ENCODE peak calls at places on chromosomes 1 and 21, in eight cellular contexts. E is posterior cingulate gyrus; T is stimulated activated CD8-positive, alpha-beta memory T cell treated with anti-CD3 and anti-CD28 coated beads, Interleukin-12 subunit alpha, Interleukin-12 subunit beta, amount 100 ng/mL, for 1 hour; O is stimulated activated naive B cell treated with anti-CD40 and anti-IgM and Interleukin-4, amounts not matched to agents 10 μg/mL and 1 μg/mL and 100 μg/mL, for 72 hours; L is B cell; S is CD8-positive, alpha-beta T cell; B is NAMALWA; H is NCI-H2081. Y is an unnamed sample.

GRCh38 chr21:45403825-45404725 is 890 bp upstream of the COL18A1 start:
- DNase-seq in E (peak), T (no peak), O (no peak), L (no peak), S (no peak), B (no peak), H (no peak), Y (no peak)

GRCh38 chr1:159089184-159089791 is 12.7 kb upstream of the AIM2 start:
- DNase-seq in E (no peak), T (no peak), O (no peak), L (no peak), S (no peak), B (peak), H (no peak), Y (no peak)

GRCh38 chr1:235342471-235342870 is 14.1 kb downstream of the GGPS1 start:
- DNase-seq in E (no peak), T (no peak), O (no peak), L (no peak), S (no peak), B (no peak), H (no peak), Y (no peak)

GRCh38 chr1:13968361-13968760 is 268.4 kb downstream of the PRDM2 start:
- DNase-seq in E (no peak), T (no peak), O (no peak), L (no peak), S (no peak), B (no peak), H (no peak), Y (no peak)

GRCh38 chr1:28035420-28035819 is 53.0 kb downstream of the EYA3 start:
- DNase-seq in E (no peak), T (no peak), O (no peak), L (no peak), S (no peak), B (no peak), H (no peak), Y (no peak)

GRCh38 chr21:42527489-42528158 is 14.0 kb downstream of the SLC37A1 start:
- DNase-seq in E (no peak), T (no peak), O (no peak), L (peak), S (peak), B (peak), H (no peak), Y (no peak)

GRCh38 chr1:85224734-85225623 is 24.2 kb upstream of the SYDE2 start:
- DNase-seq in E (no peak), T (no peak), O (no peak), L (no peak), S (no peak), B (no peak), H (no peak), Y (no peak)

GRCh38 chr1:95506736-95507404 is 272.9 kb downstream of the RWDD3 start:
- DNase-seq in E (no peak), T (no peak), O (no peak), L (no peak), S (no peak), B (no peak), H (no peak), Y (no peak)

GRCh38 chr1:155077346-155077745 is 1.3 kb upstream of the EFNA3 start:
- DNase-seq in E (peak), T (no peak), O (no peak), L (no peak), S (no peak), B (no peak), H (no peak), Y (no peak)

GRCh38 chr1:222736972-222737371 is at the start of gene FAM177B:
- DNase-seq in E (no peak), T (no peak), O (no peak), L (no peak), S (no peak), B (no peak), H (no peak), Y (no peak)

GRCh38 chr1:205582471-205583291 is 49.1 kb downstream of the ELK4 start:
- DNase-seq in E (peak), T (no peak), O (no peak), L (no peak), S (no peak), B (no peak), H (peak), Y (no peak)

GRCh38 chr1:145995964-145996432 is 381 bp downstream of the TXNIP start:
- DNase-seq in E (no peak), T (no peak), O (no peak), L (no peak), S (no peak), B (peak), H (no peak), Y (no peak)

GRCh38 chr21:42524341-42525227 is 10.9 kb downstream of the SLC37A1 start:
- DNase-seq in E (no peak), T (no peak), O (peak), L (peak), S (peak), B (peak), H (peak), Y (no peak)

GRCh38 chr1:119617751-119618691 is 30.0 kb downstream of the ZNF697 start:
- DNase-seq in E (peak), T (no peak), O (no peak), L (no peak), S (no peak), B (no peak), H (peak), Y (no peak)

GRCh38 chr1:31434979-31435378 is 22.0 kb downstream of the SERINC2 start:
- DNase-seq in E (peak), T (no peak), O (no peak), L (no peak), S (no peak), B (no peak), H (no peak), Y (no peak)

GRCh38 chr1:63617450-63617849 is 24.2 kb downstream of the PGM1 start:
- DNase-seq in E (no peak), T (no peak), O (no peak), L (no peak), S (no peak), B (no peak), H (no peak), Y (no peak)

GRCh38 chr1:208437416-208437815 is 193.2 kb upstream of the PLXNA2 start:
- DNase-seq in E (no peak), T (no peak), O (no peak), L (no peak), S (no peak), B (no peak), H (no peak), Y (no peak)

GRCh38 chr21:42125571-42126544 is 54.7 kb downstream of the UMODL1 start:
- DNase-seq in E (peak), T (no peak), O (no peak), L (no peak), S (no peak), B (no peak), H (no peak), Y (no peak)

GRCh38 chr1:244349103-244349531 is 102.6 kb downstream of the ADSS2 start:
- DNase-seq in E (no peak), T (no peak), O (no peak), L (no peak), S (no peak), B (no peak), H (no peak), Y (no peak)

GRCh38 chr1:55225228-55225627 is 10.1 kb upstream of the USP24 start:
- DNase-seq in E (no peak), T (no peak), O (no peak), L (no peak), S (no peak), B (no peak), H (no peak), Y (no peak)

GRCh38 chr1:106290805-106291537 is 765.5 kb upstream of the PRMT6 start:
- DNase-seq in E (peak), T (no peak), O (no peak), L (no peak), S (no peak), B (no peak), H (no peak), Y (peak)

GRCh38 chr1:221687731-221688487 is 54.0 kb downstream of the DUSP10 start:
- DNase-seq in E (peak), T (no peak), O (no peak), L (no peak), S (no peak), B (no peak), H (no peak), Y (no peak)

GRCh38 chr1:9362488-9362887 is 69.8 kb downstream of the SPSB1 start:
- DNase-seq in E (no peak), T (no peak), O (peak), L (no peak), S (no peak), B (peak), H (no peak), Y (no peak)

GRCh38 chr1:62685431-62685859 is 2.7 kb downstream of the DOCK7 start:
- DNase-seq in E (no peak), T (no peak), O (no peak), L (no peak), S (no peak), B (no peak), H (no peak), Y (no peak)

GRCh38 chr1:182833271-182833670 is 5.9 kb upstream of the DHX9 start:
- DNase-seq in E (no peak), T (no peak), O (no peak), L (no peak), S (no peak), B (no peak), H (no peak), Y (no peak)

GRCh38 chr1:31203215-31203614 is 36.5 kb downstream of the NKAIN1 start:
- DNase-seq in E (peak), T (no peak), O (no peak), L (no peak), S (no peak), B (no peak), H (no peak), Y (no peak)

GRCh38 chr21:34870246-34870645 is 178.9 kb downstream of the RUNX1 start:
- DNase-seq in E (no peak), T (no peak), O (no peak), L (no peak), S (no peak), B (no peak), H (no peak), Y (no peak)

GRCh38 chr1:245566952-245567351 is 412.2 kb downstream of the KIF26B start:
- DNase-seq in E (no peak), T (no peak), O (no peak), L (no peak), S (no peak), B (no peak), H (no peak), Y (no peak)

GRCh38 chr1:214918745-214919144 is 163.8 kb upstream of the KCNK2 start:
- DNase-seq in E (no peak), T (no peak), O (no peak), L (no peak), S (no peak), B (no peak), H (no peak), Y (no peak)

GRCh38 chr1:52473039-52473438 is 68.6 kb downstream of the PRPF38A start:
- DNase-seq in E (no peak), T (no peak), O (no peak), L (no peak), S (no peak), B (no peak), H (no peak), Y (no peak)

GRCh38 chr1:39142394-39143060 is 62.0 kb upstream of the MACF1 start:
- DNase-seq in E (no peak), T (no peak), O (no peak), L (no peak), S (no peak), B (no peak), H (no peak), Y (no peak)

GRCh38 chr1:225896937-225897549 is 8.1 kb upstream of the LEFTY1 start:
- DNase-seq in E (peak), T (peak), O (peak), L (peak), S (peak), B (peak), H (no peak), Y (no peak)

GRCh38 chr21:46459356-46460112 is 843 bp downstream of the DIP2A start:
- DNase-seq in E (peak), T (no peak), O (no peak), L (no peak), S (no peak), B (peak), H (no peak), Y (no peak)

GRCh38 chr21:23968722-23969647 is 1638.3 kb downstream of the MRPL39 start:
- DNase-seq in E (no peak), T (peak), O (peak), L (peak), S (peak), B (peak), H (peak), Y (peak)

GRCh38 chr1:78277253-78277652 is 213.5 kb upstream of the PTGFR start:
- DNase-seq in E (no peak), T (no peak), O (no peak), L (no peak), S (no peak), B (no peak), H (no peak), Y (no peak)